ENCODE peak calls at places on chromosomes 5 and 9, in four cellular contexts. One of them, this sample, is unnamed.

GRCh38 chr5:54639621-54640020 is 122.1 kb downstream of the SNX18 start:
- DNase-seq in stromal cell of bone marrow: no peak
- DNase-seq in NCI-H345: no peak
- DNase-seq in activated T-cell treated with anti-CD3 and anti-CD28 coated beads, Interleukin-2, amount 50 U/mL, for 4 hours: no peak
- DNase-seq in this sample: no peak

GRCh38 chr9:130159814-130160670 is 12.2 kb upstream of the NCS1 start:
- DNase-seq in stromal cell of bone marrow: no peak
- DNase-seq in NCI-H345: peak
- DNase-seq in activated T-cell treated with anti-CD3 and anti-CD28 coated beads, Interleukin-2, amount 50 U/mL, for 4 hours: no peak
- DNase-seq in this sample: no peak

GRCh38 chr9:79129865-79130480 is 441.8 kb upstream of the TLE4 start:
- DNase-seq in stromal cell of bone marrow: peak
- DNase-seq in NCI-H345: peak
- DNase-seq in activated T-cell treated with anti-CD3 and anti-CD28 coated beads, Interleukin-2, amount 50 U/mL, for 4 hours: no peak
- DNase-seq in this sample: peak

GRCh38 chr9:101311759-101312420 is 72.9 kb downstream of the BAAT start:
- DNase-seq in stromal cell of bone marrow: peak
- DNase-seq in NCI-H345: peak
- DNase-seq in activated T-cell treated with anti-CD3 and anti-CD28 coated beads, Interleukin-2, amount 50 U/mL, for 4 hours: no peak
- DNase-seq in this sample: peak

GRCh38 chr5:154801083-154801482 is 45.9 kb downstream of the LARP1 start:
- DNase-seq in stromal cell of bone marrow: no peak
- DNase-seq in NCI-H345: no peak
- DNase-seq in activated T-cell treated with anti-CD3 and anti-CD28 coated beads, Interleukin-2, amount 50 U/mL, for 4 hours: no peak
- DNase-seq in this sample: no peak

GRCh38 chr5:181207214-181207959 is 2.4 kb upstream of the TRIM7 start:
- DNase-seq in stromal cell of bone marrow: peak
- DNase-seq in NCI-H345: no peak
- DNase-seq in activated T-cell treated with anti-CD3 and anti-CD28 coated beads, Interleukin-2, amount 50 U/mL, for 4 hours: peak
- DNase-seq in this sample: peak

GRCh38 chr5:317086-317811 is 4.3 kb upstream of the AHRR start:
- DNase-seq in stromal cell of bone marrow: peak
- DNase-seq in NCI-H345: peak
- DNase-seq in activated T-cell treated with anti-CD3 and anti-CD28 coated beads, Interleukin-2, amount 50 U/mL, for 4 hours: no peak
- DNase-seq in this sample: peak

GRCh38 chr9:128409450-128409849 is 11.2 kb upstream of the CERCAM start:
- DNase-seq in stromal cell of bone marrow: no peak
- DNase-seq in NCI-H345: no peak
- DNase-seq in activated T-cell treated with anti-CD3 and anti-CD28 coated beads, Interleukin-2, amount 50 U/mL, for 4 hours: no peak
- DNase-seq in this sample: no peak

GRCh38 chr5:144072518-144072927 is 97.9 kb downstream of the YIPF5 start:
- DNase-seq in stromal cell of bone marrow: peak
- DNase-seq in NCI-H345: no peak
- DNase-seq in activated T-cell treated with anti-CD3 and anti-CD28 coated beads, Interleukin-2, amount 50 U/mL, for 4 hours: no peak
- DNase-seq in this sample: peak

GRCh38 chr5:107391787-107392186 is 278.9 kb downstream of the EFNA5 start:
- DNase-seq in stromal cell of bone marrow: no peak
- DNase-seq in NCI-H345: no peak
- DNase-seq in activated T-cell treated with anti-CD3 and anti-CD28 coated beads, Interleukin-2, amount 50 U/mL, for 4 hours: no peak
- DNase-seq in this sample: no peak

GRCh38 chr5:58330781-58331180 is 129.1 kb downstream of the PLK2 start:
- DNase-seq in stromal cell of bone marrow: no peak
- DNase-seq in NCI-H345: no peak
- DNase-seq in activated T-cell treated with anti-CD3 and anti-CD28 coated beads, Interleukin-2, amount 50 U/mL, for 4 hours: no peak
- DNase-seq in this sample: no peak